ENCODE peak calls at places on chromosomes 4 and X, in seven cellular contexts. L is H9; K is C1 segment of cervical spinal cord; X is stimulated activated CD4-positive, alpha-beta T cell treated with anti-CD3 and anti-CD28 coated beads, Interleukin-4, amount 100 ng/mL, for 48 hours; H is NB4; U is AML-193; W is right cardiac atrium. F is an unnamed sample.

GRCh38 chrX:134194915-134195314 is 42.1 kb upstream of the CCDC160 start:
- DNase-seq in L (no peak), K (no peak), X (no peak), H (no peak), U (no peak), W (no peak), F (no peak)

GRCh38 chrX:93428497-93428896 is 244.9 kb downstream of the NAP1L3 start:
- DNase-seq in L (no peak), K (no peak), X (no peak), H (no peak), U (no peak), W (no peak), F (no peak)

GRCh38 chrX:77788050-77788449 is 2.0 kb upstream of the ATRX start:
- DNase-seq in L (no peak), K (no peak), X (no peak), H (peak), U (peak), W (no peak), F (no peak)

GRCh38 chr4:166091914-166092510 is 219.0 kb downstream of the TLL1 start:
- DNase-seq in L (no peak), K (no peak), X (no peak), H (peak), U (peak), W (no peak), F (no peak)

GRCh38 chr4:23455482-23455881 is 434.4 kb downstream of the PPARGC1A start:
- DNase-seq in L (peak), K (no peak), X (no peak), H (peak), U (no peak), W (no peak), F (no peak)

GRCh38 chrX:56233100-56233499 is 944 bp downstream of the KLF8 start:
- DNase-seq in L (peak), K (no peak), X (no peak), H (no peak), U (no peak), W (peak), F (no peak)

GRCh38 chrX:107597791-107598190 is 30.5 kb upstream of the PRPS1 start:
- DNase-seq in L (no peak), K (no peak), X (no peak), H (no peak), U (no peak), W (no peak), F (no peak)

GRCh38 chr4:8495803-8496202 is 55.2 kb downstream of the TRMT44 start:
- DNase-seq in L (no peak), K (no peak), X (no peak), H (peak), U (no peak), W (no peak), F (no peak)

GRCh38 chr4:8573266-8573665 is 6.9 kb upstream of the GPR78 start:
- DNase-seq in L (no peak), K (no peak), X (no peak), H (no peak), U (no peak), W (no peak), F (no peak)

GRCh38 chrX:1576201-1577101 is 15.0 kb upstream of the AKAP17A start:
- DNase-seq in L (no peak), K (no peak), X (no peak), H (no peak), U (no peak), W (no peak), F (no peak)

GRCh38 chrX:118216086-118216485 is 99.5 kb upstream of the KLHL13 start:
- DNase-seq in L (no peak), K (no peak), X (no peak), H (no peak), U (no peak), W (no peak), F (no peak)

GRCh38 chrX:66676990-66677389 is 38.1 kb upstream of the EDA2R start:
- DNase-seq in L (no peak), K (no peak), X (no peak), H (no peak), U (no peak), W (no peak), F (no peak)

GRCh38 chrX:66833426-66833825 is 194.5 kb upstream of the EDA2R start:
- DNase-seq in L (no peak), K (no peak), X (no peak), H (no peak), U (no peak), W (no peak), F (no peak)

GRCh38 chrX:35292522-35292921 is 349.9 kb downstream of the FAM47B start:
- DNase-seq in L (no peak), K (no peak), X (no peak), H (no peak), U (no peak), W (no peak), F (no peak)

GRCh38 chr4:165345663-165346417 is 18.4 kb downstream of the MSMO1 start:
- DNase-seq in L (no peak), K (no peak), X (no peak), H (no peak), U (no peak), W (no peak), F (no peak)

GRCh38 chrX:65667503-65668355 is at the start of gene MSN:
- DNase-seq in L (peak), K (peak), X (peak), H (peak), U (peak), W (peak), F (peak)

GRCh38 chrX:69077895-69078455 is 87.3 kb downstream of the PJA1 start:
- DNase-seq in L (no peak), K (no peak), X (no peak), H (no peak), U (no peak), W (no peak), F (no peak)

F was measured in Right ventricle myocardium superior.